ENCODE peak calls at places on chromosomes 12 and 14, in nine cellular contexts. A is hepatocyte, P is Karpas-422, D is neural progenitor cell, H is mesenchymal stem cell, B is OCI-LY7, L is H1, Q is mammary epithelial cell, F is IMR-90. W is an unnamed sample.

GRCh38 chr12:109621864-109622485 is 48.4 kb downstream of the MVK start:
- DNase-seq in F (no peak), D (peak; percentile 61), A (no peak), B (no peak), L (no peak), P (no peak), H (no peak), Q (no peak), W (no peak)

GRCh38 chr14:77844802-77845201 is 44.9 kb downstream of the ADCK1 start:
- DNase-seq in A (no peak), D (no peak), B (no peak), F (no peak), Q (no peak), P (no peak), H (no peak), L (no peak), W (no peak)

GRCh38 chr12:23303220-23303619 is 646.2 kb downstream of the SOX5 start:
- DNase-seq in D (no peak), B (no peak), A (no peak), F (no peak), H (no peak), L (no peak), P (no peak), Q (no peak), W (no peak)

GRCh38 chr12:2797721-2798418 is 3.1 kb downstream of the FKBP4 start:
- DNase-seq in L (no peak), Q (no peak), B (no peak), A (no peak), H (peak; percentile 28), D (no peak), F (no peak), P (no peak), W (no peak)

GRCh38 chr14:69335421-69335820 is 62.7 kb downstream of the ERH start:
- DNase-seq in A (no peak), B (no peak), P (no peak), D (no peak), F (peak; percentile 33), L (no peak), H (no peak), Q (peak; percentile 82), W (peak; percentile 63)

GRCh38 chr12:82708507-82708906 is 21.8 kb downstream of the TMTC2 start:
- DNase-seq in A (no peak), Q (no peak), L (peak; percentile 51), D (peak; percentile 64), F (no peak), H (no peak), P (no peak), B (no peak), W (no peak)

GRCh38 chr14:68510201-68510600 is 282.7 kb downstream of the ZFP36L1 start:
- DNase-seq in P (no peak), F (peak; percentile 69), L (no peak), H (peak; percentile 61), A (peak; percentile 65), D (no peak), Q (no peak), B (no peak), W (no peak)

GRCh38 chr14:69014829-69015259 is 35.7 kb upstream of the ACTN1 start:
- DNase-seq in B (no peak), D (no peak), F (peak; percentile 34), L (no peak), P (no peak), A (no peak), H (peak; percentile 33), Q (peak; percentile 12), W (no peak)

GRCh38 chr12:92398565-92399309 is 253.1 kb upstream of the BTG1 start:
- DNase-seq in P (no peak), A (no peak), L (no peak), H (no peak), Q (no peak), B (peak; percentile 13), F (no peak), D (peak; percentile 37), W (no peak)

GRCh38 chr12:121240484-121241202 is 30.7 kb downstream of the P2RX4 start:
- DNase-seq in F (no peak), H (no peak), P (no peak), L (peak; percentile 61), B (no peak), D (peak; percentile 49), A (no peak), Q (no peak), W (no peak)

GRCh38 chr14:68234101-68234905 is 414.7 kb downstream of the RAD51B start:
- DNase-seq in B (no peak), H (no peak), F (peak; percentile 55), Q (no peak), P (no peak), L (no peak), D (no peak), A (no peak), W (peak; percentile 70)

GRCh38 chr14:103861413-103862392 is 14.3 kb upstream of the PPP1R13B start:
- DNase-seq in P (no peak), B (no peak), F (no peak), L (no peak), A (no peak), D (no peak), Q (no peak), H (no peak), W (no peak)

GRCh38 chr12:106289196-106289681 is 13.3 kb upstream of the TCP11L2 start:
- DNase-seq in A (no peak), L (no peak), D (no peak), F (peak; percentile 61), P (no peak), H (peak; percentile 40), B (no peak), Q (no peak), W (no peak)

GRCh38 chr12:62468935-62469334 is 2.3 kb downstream of the MON2 start:
- DNase-seq in Q (no peak), F (no peak), H (no peak), P (no peak), D (no peak), B (no peak), A (no peak), L (no peak), W (no peak)

GRCh38 chr14:50342211-50343080 is 30.3 kb downstream of the DMAC2L start:
- DNase-seq in L (no peak), A (peak; percentile 64), D (peak; percentile 72), P (peak; percentile 80), B (no peak), H (peak; percentile 69), F (peak; percentile 71), Q (peak; percentile 75), W (peak; percentile 21)

GRCh38 chr12:570949-571794 is 92.1 kb downstream of the NINJ2 start:
- DNase-seq in H (peak; percentile 85), A (peak; percentile 84), F (peak; percentile 80), D (peak; percentile 47), B (no peak), L (peak; percentile 75), Q (peak; percentile 84), P (no peak), W (peak; percentile 87)

GRCh38 chr12:102903318-102904007 is 13.6 kb downstream of the PAH start:
- DNase-seq in A (no peak), B (no peak), D (no peak), F (no peak), H (no peak), L (no peak), P (no peak), Q (no peak), W (no peak)
- H2AFZ ChIP-seq in A (no peak overlapping the region), B (no peak overlapping the region), D (no peak overlapping the region), F (no peak overlapping the region), H (no peak overlapping the region), L (no peak overlapping the region), P (no peak overlapping the region), Q (no peak overlapping the region), W (no peak overlapping the region)

GRCh38 chr12:52045794-52046199 is 5.4 kb upstream of the NR4A1 start:
- DNase-seq in B (no peak), H (no peak), D (no peak), F (no peak), L (no peak), P (no peak), Q (no peak), A (no peak), W (peak; percentile 26)
- H3K4me1 ChIP-seq in B (peaks cover 46% of the 10 kb centered on the region), H (peaks cover 8% of the 10 kb centered on the region), D (peaks cover 5% of the 10 kb centered on the region), F (peaks cover 7% of the 10 kb centered on the region), L (peaks cover 9% of the 10 kb centered on the region), P (peaks cover 40% of the 10 kb centered on the region), Q (peaks cover 12% of the 10 kb centered on the region), A (peaks cover 8% of the 10 kb centered on the region), W (peaks cover 26% of the 10 kb centered on the region)

DNA sequence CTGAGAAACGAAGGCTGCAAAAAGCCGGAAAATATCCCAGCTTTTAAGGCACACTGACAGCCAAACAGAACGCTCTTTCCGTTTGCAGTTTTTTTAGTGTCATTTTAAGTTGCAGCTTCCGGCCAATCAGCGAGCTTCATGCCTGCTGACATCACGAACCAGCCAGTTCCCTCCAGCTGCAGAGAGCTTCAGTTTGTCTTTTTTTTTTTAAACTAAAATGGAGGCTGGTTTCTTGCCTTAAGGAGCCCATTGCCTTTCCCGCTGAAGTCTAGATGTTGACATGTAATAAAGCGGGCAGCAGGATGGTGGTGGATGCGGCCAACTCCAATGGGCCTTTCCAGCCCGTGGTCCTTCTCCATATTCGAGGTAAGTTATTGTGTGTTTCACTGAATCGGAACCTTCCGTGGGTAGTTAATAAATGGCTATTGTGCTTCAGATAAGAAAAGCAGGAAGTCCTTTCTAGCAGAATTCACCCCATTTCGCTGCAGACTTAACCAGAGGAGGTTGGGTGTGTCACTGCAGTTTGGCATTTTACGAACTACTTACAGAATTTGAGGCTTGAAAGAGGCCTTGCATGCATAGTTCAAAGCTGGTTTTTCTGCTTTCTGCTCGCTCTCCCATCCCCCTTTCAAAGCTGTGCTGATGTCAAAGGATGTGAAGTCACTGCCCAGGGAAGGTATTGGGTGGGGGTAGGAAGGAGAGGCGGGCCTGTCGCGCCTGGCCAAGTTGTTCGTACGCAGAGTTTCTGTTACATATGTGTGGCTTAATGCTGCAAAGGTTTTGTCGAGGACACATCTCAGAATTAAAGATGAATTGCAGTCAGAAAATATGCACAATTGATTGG is 48.4 kb downstream of the PPP2R5C start:
- DNase-seq in B (peak; percentile 96), F (peak; percentile 96), D (peak; percentile 93), A (peak; percentile 93), P (peak; percentile 99), Q (peak; percentile 92), H (peak; percentile 97), L (peak; percentile 75), W (peak; percentile 94)
- H2AFZ ChIP-seq in B (peak overlapping the region; percentile 70), F (peak overlapping the region; percentile 93), D (peak overlapping the region; percentile 92), A (peak overlapping the region; percentile 50), P (peak overlapping the region; percentile 12), Q (peak overlapping the region; percentile 88), H (peak overlapping the region; percentile 66), L (peak overlapping the region; percentile 94), W (peak overlapping the region; percentile 87)

DNA sequence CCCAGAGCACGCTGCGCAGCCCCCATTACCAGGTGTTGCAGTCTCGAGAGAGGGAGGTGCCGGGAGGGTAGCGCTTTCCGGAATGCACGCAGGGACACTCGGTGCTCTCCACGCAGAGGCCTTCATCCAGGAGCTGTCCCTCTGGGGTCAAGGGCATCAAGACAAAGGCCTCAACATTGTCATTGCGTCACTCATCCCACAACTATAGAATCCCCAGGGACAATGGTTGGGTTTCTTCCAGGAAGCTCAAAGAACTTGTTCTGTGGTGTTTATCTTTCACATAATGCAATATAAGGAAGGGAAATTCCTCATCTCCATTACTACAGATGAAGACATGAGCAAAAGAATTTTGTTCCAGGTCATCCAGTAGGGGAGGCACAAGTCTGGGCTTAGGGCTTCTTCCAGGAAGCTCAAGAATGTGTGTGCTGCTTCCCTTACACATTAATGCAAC is 52.1 kb downstream of the VWF start:
- DNase-seq in D (no peak), H (peak; percentile 73), L (no peak), Q (peak; percentile 75), B (no peak), A (no peak), F (peak; percentile 79), P (no peak), W (no peak)
- H3K4me1 ChIP-seq in D (peaks cover 9% of the 10 kb centered on the region), H (peaks cover 11% of the 10 kb centered on the region), L (peaks cover 13% of the 10 kb centered on the region), Q (peaks cover 9% of the 10 kb centered on the region), B (no peaks in the 10 kb centered on the region), A (peaks cover 4% of the 10 kb centered on the region), F (peaks cover 15% of the 10 kb centered on the region), P (no peaks in the 10 kb centered on the region), W (peaks cover 10% of the 10 kb centered on the region)

GRCh38 chr14:22546722-22547071 is 42.3 kb downstream of the DAD1 start:
- DNase-seq in D (no peak), Q (no peak), F (no peak), L (no peak), H (no peak), P (no peak), A (no peak), B (no peak), W (no peak)
- H2AFZ ChIP-seq in D (no peak overlapping the region), Q (no peak overlapping the region), F (no peak overlapping the region), L (no peak overlapping the region), H (no peak overlapping the region), P (no peak overlapping the region), A (no peak overlapping the region), B (no peak overlapping the region), W (no peak overlapping the region)